ENCODE peak calls at places on chromosomes 16 and 17, in eight cellular contexts. Z is hepatocyte, C is heart left ventricle, D is HepG2, K is uterus, B is esophagus squamous epithelium, V is Peyer's patch, W is heart right ventricle. E is an unnamed sample.

GRCh38 chr17:77374170-77374936 is 233.6 kb downstream of the SEC14L1 start:
- DNase-seq in C (peak; percentile 91), V (peak; percentile 92), D (peak; percentile 95), Z (peak; percentile 94), W (peak; percentile 83), B (no peak), K (peak; percentile 86), E (peak; percentile 92)

GRCh38 chr17:57946798-57947358 is 8.3 kb downstream of the CUEDC1 start:
- DNase-seq in K (peak; percentile 63), V (peak; percentile 70), Z (peak; percentile 62), W (peak; percentile 32), C (no peak), B (no peak), D (peak; percentile 80), E (no peak)

GRCh38 chr16:27472091-27473020 is 70.4 kb downstream of the IL21R start:
- DNase-seq in K (no peak), D (no peak), W (no peak), C (no peak), Z (no peak), B (no peak), V (no peak), E (no peak)

GRCh38 chr17:39014044-39014794 is 47.0 kb upstream of the FBXO47 start:
- DNase-seq in B (no peak), V (no peak), Z (peak; percentile 27), K (no peak), W (no peak), C (no peak), D (peak; percentile 39), E (no peak)

GRCh38 chr16:14013571-14014283 is 57.4 kb upstream of the MRTFB start:
- DNase-seq in D (peak; percentile 77), K (peak; percentile 60), B (no peak), C (no peak), W (no peak), V (no peak), Z (peak; percentile 18), E (peak; percentile 37)

GRCh38 chr17:82865274-82865673 is 25.5 kb upstream of the ZNF750 start:
- DNase-seq in W (no peak), C (no peak), B (no peak), D (no peak), Z (no peak), V (no peak), K (no peak), E (no peak)

GRCh38 chr16:2210386-2211365 is at the start of gene BRICD5:
- DNase-seq in B (no peak), Z (no peak), D (peak; percentile 76), K (no peak), W (no peak), C (no peak), V (no peak), E (peak; percentile 58)

GRCh38 chr16:89037261-89038152 is 56.1 kb upstream of the ACSF3 start:
- DNase-seq in Z (peak; percentile 81), W (peak; percentile 39), K (no peak), C (peak; percentile 60), B (no peak), D (no peak), V (no peak), E (peak; percentile 81)

GRCh38 chr16:1131378-1131994 is 21.4 kb upstream of the CACNA1H start:
- DNase-seq in W (no peak), B (no peak), D (no peak), C (no peak), K (no peak), V (no peak), Z (no peak), E (no peak)

GRCh38 chr16:1134776-1135458 is 18.0 kb upstream of the CACNA1H start:
- DNase-seq in B (no peak), V (no peak), Z (no peak), W (no peak), D (no peak), C (no peak), K (no peak), E (no peak)

GRCh38 chr16:1132431-1132830 is 20.5 kb upstream of the CACNA1H start:
- DNase-seq in B (no peak), D (no peak), W (no peak), K (no peak), Z (no peak), C (no peak), V (no peak), E (no peak)

GRCh38 chr16:1133810-1134520 is 18.9 kb upstream of the CACNA1H start:
- DNase-seq in V (no peak), W (no peak), Z (no peak), B (no peak), K (no peak), D (no peak), C (no peak), E (no peak)

DNA sequence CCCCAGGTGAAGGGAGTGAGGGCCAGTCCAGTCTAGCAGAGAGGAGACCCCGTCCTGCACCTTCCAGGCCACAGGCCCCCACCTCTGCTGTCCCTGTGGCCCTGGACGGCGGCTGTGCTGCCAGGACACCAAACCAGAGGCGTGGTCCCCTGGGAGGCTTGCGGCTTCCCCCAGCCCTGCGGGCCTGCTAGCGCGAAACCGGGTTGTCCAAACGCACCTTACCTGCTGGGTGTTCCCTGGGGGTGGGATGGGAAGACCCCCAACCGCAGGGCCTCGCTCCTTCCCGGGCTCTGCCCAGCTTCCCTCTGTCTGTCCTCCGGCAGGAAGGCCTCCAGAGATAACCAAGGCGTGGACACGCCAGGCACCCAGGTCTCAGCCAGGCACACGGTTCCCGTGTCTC is 19.6 kb upstream of the CACNA1H start:
- DNase-seq in D (no peak), K (no peak), B (no peak), Z (no peak), W (no peak), V (no peak), C (no peak), E (no peak)
- H3K27me3 ChIP-seq in D (peaks cover 12% of the 10 kb centered on the region), K (no peaks in the 10 kb centered on the region), B (no peaks in the 10 kb centered on the region), Z (no peaks in the 10 kb centered on the region), W (peaks cover 13% of the 10 kb centered on the region), V (no peaks in the 10 kb centered on the region), C (peaks cover 13% of the 10 kb centered on the region), E (no peaks in the 10 kb centered on the region)

GRCh38 chr17:74526681-74527080 is 4.6 kb downstream of the CD300LB start:
- DNase-seq in Z (no peak), K (no peak), C (no peak), D (no peak), W (no peak), V (no peak), B (no peak), E (no peak)

GRCh38 chr17:74527081-74527480 is 4.2 kb downstream of the CD300LB start:
- DNase-seq in V (no peak), C (no peak), Z (no peak), W (no peak), D (no peak), B (no peak), K (no peak), E (no peak)

GRCh38 chr17:74523308-74523707 is 8.0 kb downstream of the CD300LB start:
- DNase-seq in Z (no peak), B (no peak), V (peak; percentile 15), W (no peak), C (no peak), K (no peak), D (no peak), E (no peak)

GRCh38 chr17:74525781-74526288 is 5.4 kb downstream of the CD300LB start:
- DNase-seq in C (no peak), D (no peak), Z (no peak), V (peak; percentile 25), B (no peak), K (no peak), W (no peak), E (no peak)

DNA sequence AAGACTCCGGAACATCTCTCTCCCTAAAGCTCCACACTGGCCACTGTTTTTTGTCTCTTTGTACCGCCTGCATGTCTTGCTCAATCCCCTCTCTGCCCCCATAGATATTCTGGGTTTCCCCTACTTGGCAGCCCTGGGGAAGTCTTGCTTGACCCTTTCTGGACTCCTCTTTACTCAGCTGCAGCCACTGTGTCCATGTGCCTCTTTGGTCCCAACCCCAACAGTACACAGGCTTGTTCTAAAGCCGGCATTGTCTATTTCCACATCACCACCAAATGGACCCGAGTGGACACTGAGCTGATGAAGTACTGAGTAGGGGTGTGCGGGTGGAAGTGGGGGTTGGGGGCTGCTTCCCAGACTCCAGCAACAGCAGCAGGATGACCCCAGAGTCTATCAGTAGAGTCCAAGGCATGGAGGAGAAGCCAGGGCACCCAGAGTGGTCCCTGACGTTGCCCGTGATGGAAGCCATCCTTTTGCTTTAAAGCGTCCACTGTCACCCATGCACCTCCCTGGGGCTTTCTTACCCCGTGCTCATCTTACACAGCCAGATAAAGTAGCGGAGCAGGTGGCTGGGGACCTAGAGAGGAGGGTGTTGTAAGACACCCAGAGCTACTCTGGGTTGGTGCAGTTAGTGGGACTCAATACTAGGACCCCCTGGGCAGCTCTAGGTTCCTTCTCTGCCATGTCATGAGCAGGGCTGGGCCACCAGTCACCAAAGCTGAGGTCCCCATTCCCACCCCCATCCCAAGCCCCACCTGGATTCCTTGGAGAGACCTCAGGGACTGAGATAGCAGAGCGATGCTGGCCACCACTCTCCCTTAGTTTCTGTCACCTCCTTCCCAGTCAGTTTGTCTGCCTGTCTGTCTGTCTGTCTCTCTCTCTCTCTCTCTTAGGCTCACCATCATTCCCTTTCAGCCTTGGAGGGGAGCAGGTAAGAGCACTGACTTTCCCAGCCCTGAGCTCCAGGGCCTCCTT is 6.2 kb downstream of the CD300LB start:
- DNase-seq in B (no peak), K (no peak), W (no peak), C (no peak), Z (no peak), V (no peak), D (no peak), E (no peak)
- H3K4me1 ChIP-seq in B (no peaks in the 10 kb centered on the region), K (no peaks in the 10 kb centered on the region), W (no peaks in the 10 kb centered on the region), C (no peaks in the 10 kb centered on the region), Z (no peaks in the 10 kb centered on the region), V (no peaks in the 10 kb centered on the region), D (peaks cover 11% of the 10 kb centered on the region), E (no peaks in the 10 kb centered on the region)

GRCh38 chr17:67993153-67993997 is 2.9 kb downstream of the C17orf58 start:
- DNase-seq in V (peak; percentile 88), Z (peak; percentile 95), B (no peak), K (peak; percentile 74), C (peak; percentile 93), W (peak; percentile 89), D (peak; percentile 68), E (peak; percentile 88)

GRCh38 chr17:67992541-67993152 is 3.6 kb downstream of the C17orf58 start:
- DNase-seq in D (no peak), V (no peak), Z (no peak), C (no peak), K (no peak), W (no peak), B (no peak), E (peak; percentile 20)

GRCh38 chr17:67993998-67994361 is 2.3 kb downstream of the C17orf58 start:
- DNase-seq in B (no peak), W (no peak), D (peak; percentile 28), Z (no peak), V (no peak), K (no peak), C (no peak), E (peak; percentile 41)

GRCh38 chr17:67995568-67996191 is 589 bp downstream of the C17orf58 start:
- DNase-seq in D (no peak), K (peak; percentile 31), Z (peak; percentile 29), C (no peak), B (no peak), V (peak; percentile 49), W (peak; percentile 48), E (peak; percentile 59)

DNA sequence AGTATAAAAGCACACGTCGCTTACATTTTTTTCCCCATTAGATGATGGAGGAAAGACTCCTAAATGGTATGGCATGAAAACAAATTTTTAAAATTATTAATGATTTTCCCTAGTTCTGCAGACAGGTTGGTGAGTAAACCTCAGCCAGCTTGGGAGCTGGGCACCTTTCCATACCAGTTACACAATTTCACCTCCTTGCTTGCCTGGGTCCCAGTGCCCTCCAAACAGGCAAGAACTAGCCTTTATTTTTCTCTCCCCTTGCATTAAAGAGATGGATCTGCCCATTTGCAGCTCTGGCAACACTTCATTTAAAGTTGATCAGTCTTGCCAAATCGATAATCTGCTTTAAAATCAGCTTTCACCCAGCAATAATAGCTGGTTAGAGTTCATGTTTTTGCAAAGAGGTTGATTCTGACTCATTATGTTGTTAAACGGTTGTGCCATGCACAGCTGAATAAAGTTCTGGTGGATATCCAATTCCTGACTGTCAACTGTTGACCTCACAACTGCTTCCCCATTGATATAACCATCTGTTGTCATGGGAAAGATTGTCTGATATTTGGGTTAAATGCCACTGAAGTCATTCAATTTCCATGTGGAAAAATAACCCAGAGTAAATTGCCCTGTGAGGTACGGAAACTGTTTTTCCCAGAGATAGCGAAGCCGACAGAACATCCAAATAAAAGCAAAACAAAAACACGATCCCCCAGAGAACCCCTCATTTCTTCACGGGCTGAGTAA is 1.3 kb downstream of the C17orf58 start:
- DNase-seq in W (no peak), Z (peak; percentile 24), V (no peak), B (no peak), C (no peak), D (no peak), K (peak; percentile 34), E (no peak)
- H3K27me3 ChIP-seq in W (no peaks in the 10 kb centered on the region), Z (no peaks in the 10 kb centered on the region), V (no peaks in the 10 kb centered on the region), B (no peaks in the 10 kb centered on the region), C (no peaks in the 10 kb centered on the region), D (no peaks in the 10 kb centered on the region), K (no peaks in the 10 kb centered on the region), E (peaks cover 40% of the 10 kb centered on the region)

GRCh38 chr16:47778106-47778803 is 317.1 kb downstream of the PHKB start:
- DNase-seq in W (no peak), D (no peak), K (no peak), V (no peak), C (no peak), B (no peak), Z (no peak), E (peak; percentile 4)
- H3K4me1 ChIP-seq in W (no peaks in the 10 kb centered on the region), D (peaks cover 7% of the 10 kb centered on the region), K (no peaks in the 10 kb centered on the region), V (no peaks in the 10 kb centered on the region), C (no peaks in the 10 kb centered on the region), B (no peaks in the 10 kb centered on the region), Z (no peaks in the 10 kb centered on the region), E (peaks cover 17% of the 10 kb centered on the region)